ENCODE peak calls at places on chromosome 19, in ten cellular contexts. One of them, this sample, is unnamed.

GRCh38 chr19:47057328-47057727 is 8.9 kb upstream of the TMEM160 start:
- DNase-seq in tibial artery: no peak
- DNase-seq in posterior vena cava: no peak
- DNase-seq in renal cortical epithelial cell: no peak
- DNase-seq in stomach: no peak
- DNase-seq in fibroblast of lung: no peak
- DNase-seq in T1000: no peak
- DNase-seq in HS-5: no peak
- DNase-seq in NCI-H774: no peak
- DNase-seq in CD8-positive, alpha-beta memory T cell: no peak
- DNase-seq in this sample: no peak

GRCh38 chr19:6767357-6768235 is at the start of gene SH2D3A:
- DNase-seq in fibroblast of lung: peak; percentile 34
- DNase-seq in tibial artery: no peak
- DNase-seq in CD8-positive, alpha-beta memory T cell: peak; percentile 89
- DNase-seq in stomach: peak; percentile 96
- DNase-seq in HS-5: no peak
- DNase-seq in posterior vena cava: peak; percentile 87
- DNase-seq in T1000: no peak
- DNase-seq in renal cortical epithelial cell: peak; percentile 62
- DNase-seq in NCI-H774: peak; percentile 93
- DNase-seq in this sample: peak; percentile 83

GRCh38 chr19:28051047-28051446 is 1161.9 kb downstream of the UQCRFS1 start:
- DNase-seq in CD8-positive, alpha-beta memory T cell: no peak
- DNase-seq in NCI-H774: no peak
- DNase-seq in posterior vena cava: no peak
- DNase-seq in HS-5: no peak
- DNase-seq in T1000: no peak
- DNase-seq in renal cortical epithelial cell: peak; percentile 35
- DNase-seq in fibroblast of lung: no peak
- DNase-seq in tibial artery: no peak
- DNase-seq in stomach: no peak
- DNase-seq in this sample: no peak

GRCh38 chr19:46144756-46145155 is 3.3 kb upstream of the IGFL2 start:
- DNase-seq in renal cortical epithelial cell: no peak
- DNase-seq in T1000: no peak
- DNase-seq in tibial artery: no peak
- DNase-seq in NCI-H774: no peak
- DNase-seq in CD8-positive, alpha-beta memory T cell: no peak
- DNase-seq in stomach: no peak
- DNase-seq in posterior vena cava: no peak
- DNase-seq in fibroblast of lung: no peak
- DNase-seq in HS-5: no peak
- DNase-seq in this sample: no peak

GRCh38 chr19:33234736-33235135 is 9.1 kb upstream of the SLC7A10 start:
- DNase-seq in HS-5: no peak
- DNase-seq in CD8-positive, alpha-beta memory T cell: no peak
- DNase-seq in tibial artery: no peak
- DNase-seq in T1000: no peak
- DNase-seq in NCI-H774: no peak
- DNase-seq in renal cortical epithelial cell: no peak
- DNase-seq in stomach: no peak
- DNase-seq in posterior vena cava: no peak
- DNase-seq in fibroblast of lung: no peak
- DNase-seq in this sample: no peak

GRCh38 chr19:51066816-51067215 is 1.9 kb upstream of the KLK13 start:
- DNase-seq in renal cortical epithelial cell: no peak
- DNase-seq in fibroblast of lung: no peak
- DNase-seq in posterior vena cava: no peak
- DNase-seq in NCI-H774: no peak
- DNase-seq in HS-5: no peak
- DNase-seq in tibial artery: no peak
- DNase-seq in stomach: no peak
- DNase-seq in CD8-positive, alpha-beta memory T cell: no peak
- DNase-seq in T1000: no peak
- DNase-seq in this sample: no peak

GRCh38 chr19:11102944-11103343 is 13.7 kb downstream of the LDLR start:
- DNase-seq in HS-5: no peak
- DNase-seq in stomach: peak; percentile 49
- DNase-seq in fibroblast of lung: no peak
- DNase-seq in CD8-positive, alpha-beta memory T cell: no peak
- DNase-seq in posterior vena cava: no peak
- DNase-seq in renal cortical epithelial cell: no peak
- DNase-seq in NCI-H774: no peak
- DNase-seq in T1000: no peak
- DNase-seq in tibial artery: no peak
- DNase-seq in this sample: no peak

GRCh38 chr19:51546650-51547396 is 15.4 kb upstream of the SIGLEC6 start:
- DNase-seq in stomach: no peak
- DNase-seq in CD8-positive, alpha-beta memory T cell: no peak
- DNase-seq in NCI-H774: no peak
- DNase-seq in tibial artery: no peak
- DNase-seq in fibroblast of lung: no peak
- DNase-seq in T1000: no peak
- DNase-seq in HS-5: no peak
- DNase-seq in renal cortical epithelial cell: no peak
- DNase-seq in posterior vena cava: no peak
- DNase-seq in this sample: no peak

GRCh38 chr19:41626278-41626677 is 596 bp downstream of the CEACAM4 start:
- DNase-seq in posterior vena cava: no peak
- DNase-seq in NCI-H774: no peak
- DNase-seq in T1000: no peak
- DNase-seq in stomach: no peak
- DNase-seq in renal cortical epithelial cell: no peak
- DNase-seq in tibial artery: no peak
- DNase-seq in CD8-positive, alpha-beta memory T cell: no peak
- DNase-seq in HS-5: no peak
- DNase-seq in fibroblast of lung: no peak
- DNase-seq in this sample: no peak

GRCh38 chr19:28217064-28217463 is 995.9 kb downstream of the UQCRFS1 start:
- DNase-seq in stomach: no peak
- DNase-seq in HS-5: no peak
- DNase-seq in T1000: no peak
- DNase-seq in CD8-positive, alpha-beta memory T cell: no peak
- DNase-seq in tibial artery: no peak
- DNase-seq in NCI-H774: no peak
- DNase-seq in posterior vena cava: no peak
- DNase-seq in renal cortical epithelial cell: no peak
- DNase-seq in fibroblast of lung: no peak
- DNase-seq in this sample: no peak

GRCh38 chr19:41701401-41702075 is 6.9 kb upstream of the CEACAM5 start:
- DNase-seq in NCI-H774: peak; percentile 3
- DNase-seq in fibroblast of lung: no peak
- DNase-seq in posterior vena cava: peak; percentile 58
- DNase-seq in HS-5: no peak
- DNase-seq in CD8-positive, alpha-beta memory T cell: no peak
- DNase-seq in T1000: no peak
- DNase-seq in renal cortical epithelial cell: no peak
- DNase-seq in stomach: peak; percentile 31
- DNase-seq in tibial artery: no peak
- DNase-seq in this sample: no peak

GRCh38 chr19:47227347-47228167 is 3.4 kb downstream of the BBC3 start:
- DNase-seq in renal cortical epithelial cell: peak; percentile 88
- DNase-seq in CD8-positive, alpha-beta memory T cell: peak; percentile 30
- DNase-seq in T1000: peak; percentile 83
- DNase-seq in fibroblast of lung: peak; percentile 97
- DNase-seq in NCI-H774: peak; percentile 20
- DNase-seq in stomach: peak; percentile 84
- DNase-seq in posterior vena cava: peak; percentile 97
- DNase-seq in HS-5: peak; percentile 88
- DNase-seq in tibial artery: peak; percentile 93
- DNase-seq in this sample: no peak

GRCh38 chr19:15631817-15632216 is 8.9 kb upstream of the CYP4F3 start:
- DNase-seq in fibroblast of lung: no peak
- DNase-seq in stomach: no peak
- DNase-seq in CD8-positive, alpha-beta memory T cell: no peak
- DNase-seq in HS-5: no peak
- DNase-seq in T1000: no peak
- DNase-seq in NCI-H774: no peak
- DNase-seq in posterior vena cava: no peak
- DNase-seq in tibial artery: no peak
- DNase-seq in renal cortical epithelial cell: no peak
- DNase-seq in this sample: peak; percentile 8

GRCh38 chr19:53771133-53771532 is 53.0 kb downstream of the NLRP12 start:
- DNase-seq in tibial artery: no peak
- DNase-seq in fibroblast of lung: no peak
- DNase-seq in renal cortical epithelial cell: no peak
- DNase-seq in NCI-H774: no peak
- DNase-seq in CD8-positive, alpha-beta memory T cell: no peak
- DNase-seq in HS-5: no peak
- DNase-seq in stomach: no peak
- DNase-seq in T1000: no peak
- DNase-seq in posterior vena cava: no peak
- DNase-seq in this sample: no peak

GRCh38 chr19:1764293-1764683 is 11.0 kb downstream of the ONECUT3 start:
- DNase-seq in CD8-positive, alpha-beta memory T cell: no peak
- DNase-seq in tibial artery: no peak
- DNase-seq in HS-5: no peak
- DNase-seq in renal cortical epithelial cell: no peak
- DNase-seq in fibroblast of lung: no peak
- DNase-seq in T1000: no peak
- DNase-seq in stomach: no peak
- DNase-seq in NCI-H774: no peak
- DNase-seq in posterior vena cava: no peak
- DNase-seq in this sample: no peak

GRCh38 chr19:11169896-11170678 is 14.5 kb upstream of the SPC24 start:
- DNase-seq in renal cortical epithelial cell: no peak
- DNase-seq in tibial artery: no peak
- DNase-seq in T1000: no peak
- DNase-seq in NCI-H774: no peak
- DNase-seq in HS-5: no peak
- DNase-seq in posterior vena cava: no peak
- DNase-seq in CD8-positive, alpha-beta memory T cell: no peak
- DNase-seq in stomach: no peak
- DNase-seq in fibroblast of lung: peak; percentile 42
- DNase-seq in this sample: no peak

GRCh38 chr19:18415177-18415867 is 3.9 kb upstream of the SSBP4 start:
- DNase-seq in HS-5: peak; percentile 22
- DNase-seq in NCI-H774: no peak
- DNase-seq in posterior vena cava: peak; percentile 94
- DNase-seq in stomach: no peak
- DNase-seq in CD8-positive, alpha-beta memory T cell: no peak
- DNase-seq in T1000: no peak
- DNase-seq in renal cortical epithelial cell: no peak
- DNase-seq in fibroblast of lung: peak; percentile 65
- DNase-seq in tibial artery: peak; percentile 81
- DNase-seq in this sample: no peak

GRCh38 chr19:23799321-23799720 is 40.6 kb upstream of the ZNF681 start:
- DNase-seq in renal cortical epithelial cell: no peak
- DNase-seq in tibial artery: no peak
- DNase-seq in HS-5: no peak
- DNase-seq in NCI-H774: no peak
- DNase-seq in posterior vena cava: no peak
- DNase-seq in T1000: no peak
- DNase-seq in CD8-positive, alpha-beta memory T cell: peak; percentile 3
- DNase-seq in stomach: no peak
- DNase-seq in fibroblast of lung: no peak
- DNase-seq in this sample: no peak

GRCh38 chr19:54114340-54114826 is 1.1 kb downstream of the TFPT start:
- DNase-seq in posterior vena cava: peak; percentile 89
- DNase-seq in tibial artery: peak; percentile 41
- DNase-seq in HS-5: no peak
- DNase-seq in NCI-H774: peak; percentile 7
- DNase-seq in renal cortical epithelial cell: peak; percentile 11
- DNase-seq in stomach: peak; percentile 48
- DNase-seq in fibroblast of lung: peak; percentile 25
- DNase-seq in T1000: no peak
- DNase-seq in CD8-positive, alpha-beta memory T cell: peak; percentile 41
- DNase-seq in this sample: peak; percentile 43

GRCh38 chr19:14496029-14496848 is at the start of gene GIPC1:
- DNase-seq in stomach: peak; percentile 96
- DNase-seq in HS-5: peak; percentile 96
- DNase-seq in T1000: peak; percentile 97
- DNase-seq in NCI-H774: peak; percentile 98
- DNase-seq in renal cortical epithelial cell: peak; percentile 92
- DNase-seq in CD8-positive, alpha-beta memory T cell: peak; percentile 74
- DNase-seq in fibroblast of lung: peak; percentile 99
- DNase-seq in posterior vena cava: peak; percentile 98
- DNase-seq in tibial artery: peak; percentile 92
- DNase-seq in this sample: peak; percentile 98

GRCh38 chr19:14432817-14433453 is at the start of gene PKN1:
- DNase-seq in renal cortical epithelial cell: no peak
- DNase-seq in HS-5: no peak
- DNase-seq in posterior vena cava: peak; percentile 83
- DNase-seq in tibial artery: no peak
- DNase-seq in T1000: no peak
- DNase-seq in stomach: peak; percentile 57
- DNase-seq in fibroblast of lung: peak; percentile 36
- DNase-seq in NCI-H774: peak; percentile 68
- DNase-seq in CD8-positive, alpha-beta memory T cell: peak; percentile 32
- DNase-seq in this sample: peak; percentile 62

GRCh38 chr19:2186071-2186846 is 22.5 kb downstream of the DOT1L start:
- DNase-seq in tibial artery: peak; percentile 91
- DNase-seq in renal cortical epithelial cell: peak; percentile 25
- DNase-seq in posterior vena cava: peak; percentile 97
- DNase-seq in HS-5: no peak
- DNase-seq in T1000: peak; percentile 87
- DNase-seq in stomach: peak; percentile 39
- DNase-seq in CD8-positive, alpha-beta memory T cell: no peak
- DNase-seq in NCI-H774: no peak
- DNase-seq in fibroblast of lung: peak; percentile 96
- DNase-seq in this sample: no peak

GRCh38 chr19:31981545-31981944 is 363.9 kb upstream of the ZNF507 start:
- DNase-seq in stomach: no peak
- DNase-seq in tibial artery: no peak
- DNase-seq in HS-5: no peak
- DNase-seq in NCI-H774: no peak
- DNase-seq in CD8-positive, alpha-beta memory T cell: no peak
- DNase-seq in renal cortical epithelial cell: no peak
- DNase-seq in fibroblast of lung: no peak
- DNase-seq in T1000: no peak
- DNase-seq in posterior vena cava: no peak
- DNase-seq in this sample: no peak

GRCh38 chr19:54620464-54620863 is 9.8 kb upstream of the LILRB1 start:
- DNase-seq in renal cortical epithelial cell: no peak
- DNase-seq in fibroblast of lung: no peak
- DNase-seq in NCI-H774: no peak
- DNase-seq in HS-5: no peak
- DNase-seq in T1000: no peak
- DNase-seq in tibial artery: no peak
- DNase-seq in stomach: no peak
- DNase-seq in posterior vena cava: no peak
- DNase-seq in CD8-positive, alpha-beta memory T cell: no peak
- DNase-seq in this sample: no peak

GRCh38 chr19:33946535-33947323 is 150.1 kb downstream of the KCTD15 start:
- DNase-seq in stomach: no peak
- DNase-seq in NCI-H774: no peak
- DNase-seq in posterior vena cava: no peak
- DNase-seq in tibial artery: no peak
- DNase-seq in CD8-positive, alpha-beta memory T cell: no peak
- DNase-seq in T1000: no peak
- DNase-seq in fibroblast of lung: no peak
- DNase-seq in HS-5: no peak
- DNase-seq in renal cortical epithelial cell: no peak
- DNase-seq in this sample: no peak

GRCh38 chr19:55377356-55378131 is 918 bp downstream of the TMEM190 start:
- DNase-seq in posterior vena cava: no peak
- DNase-seq in fibroblast of lung: no peak
- DNase-seq in CD8-positive, alpha-beta memory T cell: no peak
- DNase-seq in tibial artery: no peak
- DNase-seq in T1000: no peak
- DNase-seq in stomach: no peak
- DNase-seq in NCI-H774: no peak
- DNase-seq in HS-5: no peak
- DNase-seq in renal cortical epithelial cell: no peak
- DNase-seq in this sample: no peak

GRCh38 chr19:16198363-16198636 is 589 bp downstream of the AP1M1 start:
- DNase-seq in T1000: peak; percentile 30
- DNase-seq in fibroblast of lung: no peak
- DNase-seq in HS-5: no peak
- DNase-seq in CD8-positive, alpha-beta memory T cell: no peak
- DNase-seq in NCI-H774: no peak
- DNase-seq in renal cortical epithelial cell: no peak
- DNase-seq in stomach: no peak
- DNase-seq in tibial artery: no peak
- DNase-seq in posterior vena cava: no peak
- DNase-seq in this sample: no peak

GRCh38 chr19:11737964-11738745 is 591 bp downstream of the ZNF823 start:
- DNase-seq in HS-5: no peak
- DNase-seq in renal cortical epithelial cell: peak; percentile 41
- DNase-seq in NCI-H774: no peak
- DNase-seq in T1000: peak; percentile 40
- DNase-seq in fibroblast of lung: peak; percentile 12
- DNase-seq in tibial artery: peak; percentile 37
- DNase-seq in stomach: peak; percentile 82
- DNase-seq in CD8-positive, alpha-beta memory T cell: peak; percentile 21
- DNase-seq in posterior vena cava: peak; percentile 88
- DNase-seq in this sample: peak; percentile 37

This sample was measured in GM18507.